ENCODE peak calls at places on chromosomes 13 and 19, in four cellular contexts. T is uterus, H is body of pancreas, M is IMR-90. P is an unnamed sample.

GRCh38 chr13:95337597-95337996 is 36.3 kb upstream of the ABCC4 start:
- DNase-seq in T (no peak), M (no peak), H (no peak), P (no peak)

GRCh38 chr19:2199215-2199614 is 35.5 kb downstream of the DOT1L start:
- DNase-seq in T (no peak), H (no peak), M (no peak), P (no peak)

GRCh38 chr13:110258876-110259631 is 47.9 kb downstream of the COL4A1 start:
- DNase-seq in M (no peak), H (no peak), T (no peak), P (no peak)

GRCh38 chr13:111177081-111177711 is 62.1 kb downstream of the ARHGEF7 start:
- DNase-seq in T (no peak), H (peak; percentile 42), M (peak; percentile 68), P (no peak)

GRCh38 chr13:73794755-73795154 is 339.4 kb downstream of the KLF12 start:
- DNase-seq in H (no peak), T (no peak), M (no peak), P (no peak)

GRCh38 chr19:30631035-30631375 is 258.8 kb downstream of the ZNF536 start:
- DNase-seq in M (no peak), H (no peak), T (no peak), P (no peak)

GRCh38 chr19:46251415-46251814 is 21.9 kb downstream of the IGFL1 start:
- DNase-seq in T (no peak), M (no peak), H (no peak), P (no peak)

GRCh38 chr13:106599875-106600797 is 32.2 kb upstream of the ARGLU1 start:
- DNase-seq in H (no peak), T (no peak), M (peak; percentile 80), P (no peak)

GRCh38 chr13:41456768-41457588 is at the start of gene RGCC:
- DNase-seq in M (peak; percentile 49), H (peak; percentile 76), T (peak; percentile 68), P (peak; percentile 93)

GRCh38 chr19:18319591-18320135 is 3.2 kb downstream of the LSM4 start:
- DNase-seq in T (no peak), H (peak; percentile 37), M (no peak), P (no peak)

GRCh38 chr13:80367473-80367872 is 26.5 kb upstream of the SPRY2 start:
- DNase-seq in T (no peak), M (no peak), H (no peak), P (no peak)

GRCh38 chr19:27894906-27895754 is 1317.8 kb downstream of the UQCRFS1 start:
- DNase-seq in T (no peak), M (no peak), H (no peak), P (no peak)

GRCh38 chr19:50414850-50415660 is 3.7 kb upstream of the SPIB start:
- DNase-seq in H (peak; percentile 75), M (peak; percentile 54), T (peak; percentile 73), P (no peak)

GRCh38 chr13:104357672-104358314 is 1291.6 kb upstream of the SLC10A2 start:
- DNase-seq in T (no peak), H (no peak), M (no peak), P (no peak)

GRCh38 chr13:113035209-113035800 is 66.3 kb downstream of the MCF2L start:
- DNase-seq in H (no peak), M (no peak), T (no peak), P (no peak)

GRCh38 chr13:111626371-111627305 is 306.2 kb downstream of the TEX29 start:
- DNase-seq in T (no peak), H (no peak), M (no peak), P (no peak)

GRCh38 chr19:12578641-12579040 is 27.4 kb upstream of the ZNF564 start:
- DNase-seq in M (no peak), T (no peak), H (no peak), P (no peak)

GRCh38 chr13:73996569-73996968 is 137.6 kb downstream of the KLF12 start:
- DNase-seq in T (no peak), H (no peak), M (no peak), P (no peak)

GRCh38 chr19:50932690-50933083 is 20.2 kb downstream of the KLK5 start:
- DNase-seq in H (no peak), M (no peak), T (no peak), P (no peak)

GRCh38 chr19:1252818-1253513 is 4.6 kb downstream of the MIDN start:
- DNase-seq in M (peak; percentile 97), T (peak; percentile 95), H (peak; percentile 94), P (peak; percentile 96)

GRCh38 chr19:32581704-32582164 is 744 bp downstream of the PDCD5 start:
- DNase-seq in T (no peak), H (peak; percentile 16), M (peak; percentile 66), P (no peak)

GRCh38 chr19:6930190-6930589 is 42.8 kb downstream of the ADGRE1 start:
- DNase-seq in H (no peak), T (no peak), M (no peak), P (no peak)
- H3K9me3 ChIP-seq in H (no peaks in the 10 kb centered on the region), T (no peaks in the 10 kb centered on the region), M (peaks cover 25% of the 10 kb centered on the region), P (peaks cover 8% of the 10 kb centered on the region)

GRCh38 chr13:85603735-85604134 is 195.5 kb downstream of the SLITRK6 start:
- DNase-seq in H (no peak), T (no peak), M (no peak), P (no peak)
- TF ChIP-seq POLR2A in H (no peak), T (no peak), M (no peak), P (no peak)

GRCh38 chr19:7068599-7068998 is 904 bp upstream of the ZNF557 start:
- DNase-seq in T (no peak), M (no peak), H (no peak), P (no peak)
- H3K9me3 ChIP-seq in T (no peaks in the 10 kb centered on the region), M (peaks cover 2% of the 10 kb centered on the region), H (no peaks in the 10 kb centered on the region), P (no peaks in the 10 kb centered on the region)

GRCh38 chr19:3537101-3537437 is 1.9 kb upstream of the TEKTIP1 start:
- DNase-seq in M (no peak), H (no peak), T (no peak), P (peak; percentile 71)

GRCh38 chr19:3539743-3540118 is 757 bp downstream of the TEKTIP1 start:
- DNase-seq in T (no peak), H (no peak), M (no peak), P (no peak)

GRCh38 chr19:3538258-3538929 is 580 bp upstream of the TEKTIP1 start:
- DNase-seq in H (no peak), M (no peak), T (no peak), P (no peak)

GRCh38 chr19:3537438-3538240 is 1.3 kb upstream of the TEKTIP1 start:
- DNase-seq in H (no peak), T (no peak), M (no peak), P (peak; percentile 55)

GRCh38 chr19:3538965-3539742 is at the start of gene TEKTIP1:
- DNase-seq in H (no peak), M (no peak), T (no peak), P (no peak)
- TF ChIP-seq POLR2A in H (no peak), M (no peak), T (no peak), P (no peak)

GRCh38 chr13:100361504-100361903 is 227.1 kb downstream of the GGACT start:
- DNase-seq in H (no peak), T (no peak), M (peak; percentile 62), P (no peak)

GRCh38 chr13:100363351-100363750 is 225.2 kb downstream of the GGACT start:
- DNase-seq in H (no peak), T (no peak), M (peak; percentile 70), P (no peak)

GRCh38 chr13:100356889-100357288 is 231.7 kb downstream of the GGACT start:
- DNase-seq in T (no peak), M (peak; percentile 64), H (no peak), P (no peak)

GRCh38 chr13:100362371-100362770 is 226.2 kb downstream of the GGACT start:
- DNase-seq in H (no peak), T (no peak), M (no peak), P (no peak)

GRCh38 chr13:100357764-100358163 is 230.8 kb downstream of the GGACT start:
- DNase-seq in T (no peak), H (no peak), M (no peak), P (no peak)
- H3K9me3 ChIP-seq in T (no peaks in the 10 kb centered on the region), H (no peaks in the 10 kb centered on the region), M (no peaks in the 10 kb centered on the region), P (no peaks in the 10 kb centered on the region)

GRCh38 chr19:8148088-8148409 is 1.3 kb downstream of the FBN3 start:
- DNase-seq in T (no peak), M (no peak), H (no peak), P (no peak)
- TF ChIP-seq POLR2A in T (no peak), M (no peak), H (no peak), P (no peak)

DNA sequence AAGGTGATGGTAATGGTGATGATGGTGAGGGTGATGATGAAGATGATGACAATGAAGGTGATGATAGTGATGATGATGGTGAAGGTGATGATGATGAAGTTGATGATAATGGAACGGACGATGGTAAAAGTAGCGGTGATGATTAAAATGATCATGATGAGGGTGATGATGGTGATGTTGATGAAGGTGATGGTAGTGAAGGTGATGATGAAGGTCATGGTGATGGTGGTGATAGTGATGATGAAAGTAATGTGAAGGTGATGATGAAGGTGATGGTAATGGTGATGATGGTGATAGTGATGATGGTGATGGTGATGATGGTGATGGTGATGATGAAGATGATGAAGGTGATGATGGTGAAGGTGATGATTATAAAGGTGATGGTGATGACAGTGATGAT is 66.1 kb downstream of the MBD3L2B start:
- DNase-seq in M (no peak), T (no peak), H (no peak), P (no peak)
- H3K9me3 ChIP-seq in M (peaks cover 11% of the 10 kb centered on the region), T (no peaks in the 10 kb centered on the region), H (no peaks in the 10 kb centered on the region), P (no peaks in the 10 kb centered on the region)

P was measured in suprapubic skin.